ENCODE peak calls at places on chromosomes 11 and 22, in eight cellular contexts. H is psoas muscle, N is body of pancreas, R is A549, I is colonic mucosa, F is adrenal gland, X is brain microvascular endothelial cell, M is lower leg skin. W is an unnamed sample.

GRCh38 chr11:10488121-10488580 is 33.1 kb downstream of the AMPD3 start:
- DNase-seq in R (no peak), X (no peak), I (peak), M (peak), N (no peak), H (no peak), F (peak), W (no peak)

GRCh38 chr11:12846766-12847615 is 162.1 kb upstream of the RASSF10 start:
- DNase-seq in R (no peak), I (no peak), X (no peak), M (no peak), F (no peak), H (no peak), N (peak), W (no peak)

GRCh38 chr11:72686639-72687215 is 12.5 kb upstream of the PDE2A start:
- DNase-seq in R (no peak), N (no peak), X (no peak), M (no peak), I (no peak), H (no peak), F (no peak), W (no peak)

GRCh38 chr22:35172452-35172851 is 84.8 kb upstream of the HMGXB4 start:
- DNase-seq in N (no peak), R (no peak), X (no peak), I (no peak), M (peak), F (no peak), H (no peak), W (no peak)

GRCh38 chr11:11313426-11313825 is 39.6 kb downstream of the CSNK2A3 start:
- DNase-seq in R (peak), I (no peak), M (no peak), N (peak), F (peak), X (peak), H (peak), W (no peak)

GRCh38 chr22:20001082-20001638 is 15.5 kb downstream of the ARVCF start:
- DNase-seq in R (no peak), M (no peak), X (no peak), I (no peak), N (no peak), F (no peak), H (peak), W (no peak)

GRCh38 chr11:69499216-69499945 is 17.9 kb downstream of the LINC01488 start:
- DNase-seq in X (no peak), R (no peak), I (no peak), M (no peak), F (no peak), N (no peak), H (no peak), W (no peak)

GRCh38 chr11:118338637-118339061 is 3.9 kb downstream of the CD3D start:
- DNase-seq in I (peak), F (peak), R (no peak), N (peak), M (no peak), X (no peak), H (no peak), W (no peak)

GRCh38 chr11:130023204-130023603 is 20.6 kb upstream of the PRDM10 start:
- DNase-seq in M (no peak), N (no peak), R (no peak), I (no peak), X (peak), H (no peak), F (no peak), W (peak)

GRCh38 chr11:24171869-24172268 is 325.0 kb upstream of the LUZP2 start:
- DNase-seq in F (no peak), R (no peak), M (no peak), H (no peak), N (no peak), I (no peak), X (no peak), W (no peak)

GRCh38 chr11:34460335-34460734 is 21.6 kb downstream of the CAT start:
- DNase-seq in N (no peak), X (no peak), I (no peak), H (no peak), R (no peak), F (no peak), M (no peak), W (no peak)

GRCh38 chr11:70397983-70398833 is at the start of gene CTTN:
- DNase-seq in M (peak), H (peak), X (peak), N (peak), I (peak), R (peak), F (peak), W (peak)

GRCh38 chr11:69524291-69524882 is 42.9 kb downstream of the LINC01488 start:
- DNase-seq in F (no peak), I (no peak), N (no peak), X (no peak), H (no peak), R (no peak), M (no peak), W (no peak)

GRCh38 chr11:113874920-113875413 is 405 bp downstream of the USP28 start:
- DNase-seq in H (no peak), X (peak), F (peak), M (no peak), R (peak), I (peak), N (no peak), W (no peak)
- TF ChIP-seq CTCF in H (peak), X (no peak), F (no peak), M (no peak), R (no peak), I (no peak), N (no peak), W (peak)

DNA sequence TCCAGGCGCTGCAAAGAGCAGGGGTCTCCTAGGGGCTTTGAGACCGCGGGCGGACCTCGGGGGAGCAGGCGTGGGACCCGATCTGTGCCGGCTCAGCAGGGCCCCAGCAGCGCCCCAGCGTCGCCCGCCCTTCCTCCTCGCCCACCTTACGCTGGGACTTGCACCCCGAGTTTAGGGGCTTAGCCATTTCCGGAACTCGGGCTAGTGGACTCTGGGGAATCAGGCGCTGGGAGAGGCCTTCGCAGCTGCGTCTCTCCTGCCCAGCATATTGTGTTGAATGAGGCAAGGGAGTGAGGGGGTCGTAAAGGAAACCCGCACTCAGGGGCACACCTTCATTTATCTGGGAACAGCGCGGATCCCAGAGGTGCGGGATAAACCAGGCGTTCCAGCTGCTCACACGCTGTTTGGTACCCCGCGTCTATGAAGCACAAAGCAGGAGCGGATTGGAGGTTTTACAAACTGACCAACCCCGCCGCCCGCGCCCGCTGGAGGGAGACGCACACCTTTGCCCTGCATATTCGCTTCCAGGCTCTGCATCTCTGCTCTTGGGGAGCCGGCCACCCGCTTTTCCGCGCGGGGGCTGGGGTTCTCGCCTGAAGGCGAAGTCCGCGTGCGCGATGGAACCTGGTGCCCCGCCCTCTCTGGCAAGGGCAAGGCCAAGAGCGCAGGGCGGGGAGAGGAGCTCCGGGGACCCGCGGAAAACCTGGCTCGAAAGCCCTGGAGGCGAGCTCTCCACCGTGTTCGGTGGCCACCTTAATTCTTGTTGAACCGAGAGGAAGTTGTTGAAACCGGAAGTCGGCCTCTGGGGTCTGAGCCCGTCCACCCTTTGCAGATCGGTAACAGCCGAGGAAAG is 6.7 kb upstream of the ALX4 start:
- DNase-seq in X (no peak), N (no peak), F (no peak), M (no peak), H (no peak), I (no peak), R (no peak), W (no peak)
- H3K4me3 ChIP-seq in X (peak), N (no peak), F (no peak), M (no peak), H (peak), I (peak), R (peak), W (peak)

GRCh38 chr11:66823700-66824099 is 19.5 kb upstream of the RCE1 start:
- DNase-seq in R (no peak), M (no peak), N (no peak), X (no peak), F (no peak), H (no peak), I (no peak), W (no peak)
- TF ChIP-seq CTCF in R (no peak), M (no peak), N (no peak), X (no peak), F (no peak), H (no peak), I (no peak), W (no peak)

DNA sequence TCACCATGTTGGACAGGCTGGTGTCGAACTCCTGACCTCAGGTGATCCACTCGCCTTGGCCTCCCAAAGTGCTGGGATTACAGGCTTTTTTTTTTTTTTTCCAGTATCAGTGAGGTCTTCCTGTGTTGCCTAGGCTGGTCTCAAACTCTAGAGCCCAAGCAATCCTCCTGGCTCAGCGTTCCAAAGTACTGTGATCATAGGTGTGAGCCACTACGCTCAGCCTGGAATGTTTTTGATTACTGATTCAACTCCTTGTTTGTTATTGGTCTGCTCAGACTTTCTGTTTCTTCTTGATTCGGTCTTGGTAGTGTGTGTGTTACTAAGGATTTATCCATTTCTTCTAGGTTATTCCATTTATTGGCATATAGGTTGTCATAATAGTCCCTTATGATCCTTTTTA is 31.3 kb downstream of the NAGA start:
- DNase-seq in X (no peak), I (no peak), N (no peak), H (no peak), M (no peak), R (no peak), F (no peak), W (no peak)
- H3K4me3 ChIP-seq in X (no peak), I (no peak), N (no peak), H (no peak), M (no peak), R (no peak), F (no peak), W (no peak)

DNA sequence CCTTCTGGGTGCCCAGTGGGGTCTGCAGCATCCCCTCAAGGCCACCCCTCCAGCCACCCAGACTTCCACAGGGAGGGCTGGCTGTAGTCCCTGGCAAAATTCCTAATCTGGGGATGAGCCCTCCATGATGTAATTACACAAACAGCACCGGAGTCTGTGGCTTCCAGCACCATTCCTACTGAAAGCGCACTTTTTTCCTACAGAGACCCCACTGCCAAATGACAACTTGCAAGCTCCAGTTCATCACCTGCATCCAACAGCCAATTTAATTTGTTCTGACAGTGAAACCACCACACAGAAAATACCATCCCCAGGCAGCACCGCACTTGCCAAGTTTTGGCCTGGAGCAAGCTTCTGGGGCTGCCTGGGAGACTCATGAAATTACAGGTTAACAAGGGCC is 70.4 kb downstream of the TRMU start:
- DNase-seq in M (no peak), R (no peak), I (no peak), N (no peak), H (no peak), X (no peak), F (no peak), W (no peak)
- TF ChIP-seq CTCF in M (no peak), R (no peak), I (no peak), N (no peak), H (no peak), X (no peak), F (no peak), W (no peak)

DNA sequence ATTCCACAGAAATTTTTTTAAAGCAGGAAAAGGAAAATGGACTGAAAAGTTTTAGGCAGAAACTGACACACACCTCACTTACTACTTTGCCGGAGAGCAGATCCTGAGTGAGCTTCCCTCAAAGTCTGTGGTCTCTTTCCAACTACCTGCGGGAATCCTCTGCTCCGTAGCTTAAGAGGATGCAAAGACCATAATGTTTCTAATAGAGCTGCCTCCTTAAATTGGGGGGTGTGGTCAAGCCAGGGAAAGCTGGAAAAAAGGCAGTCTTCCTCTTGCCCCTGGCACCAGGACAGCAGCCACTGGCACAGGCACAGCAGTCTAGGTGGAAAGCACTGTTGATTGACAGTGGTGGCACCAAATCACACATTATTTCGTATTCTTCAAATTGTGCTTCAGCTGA is at the start of gene ETS1:
- DNase-seq in N (peak), M (no peak), R (peak), H (no peak), X (no peak), I (no peak), F (no peak), W (no peak)
- H3K4me3 ChIP-seq in N (no peak), M (no peak), R (peak), H (peak), X (peak), I (no peak), F (no peak), W (no peak)

GRCh38 chr11:102284008-102284407 is 33.3 kb upstream of the BIRC3 start:
- DNase-seq in M (no peak), H (no peak), F (no peak), R (no peak), X (no peak), I (no peak), N (no peak), W (no peak)

GRCh38 chr11:102280237-102280833 is 36.9 kb upstream of the BIRC3 start:
- DNase-seq in F (peak), M (no peak), N (no peak), R (no peak), X (no peak), H (no peak), I (peak), W (no peak)

GRCh38 chr11:102283088-102283487 is 34.2 kb upstream of the BIRC3 start:
- DNase-seq in I (no peak), F (no peak), M (no peak), R (no peak), N (no peak), X (no peak), H (no peak), W (no peak)

GRCh38 chr11:102276302-102277182 is 40.7 kb upstream of the BIRC3 start:
- DNase-seq in N (no peak), X (no peak), F (no peak), I (no peak), M (no peak), R (no peak), H (no peak), W (no peak)

GRCh38 chr11:102279641-102280170 is 37.6 kb upstream of the BIRC3 start:
- DNase-seq in M (no peak), H (no peak), I (peak), R (no peak), F (peak), X (peak), N (peak), W (no peak)
- TF ChIP-seq CTCF in M (no peak), H (no peak), I (no peak), R (no peak), F (peak), X (peak), N (no peak), W (peak)

GRCh38 chr22:41979423-41980250 is 10.4 kb downstream of the SEPTIN3 start:
- DNase-seq in N (no peak), H (no peak), M (no peak), F (no peak), R (no peak), I (no peak), X (no peak), W (no peak)
- H3K4me3 ChIP-seq in N (no peak), H (no peak), M (no peak), F (no peak), R (no peak), I (no peak), X (no peak), W (no peak)

GRCh38 chr11:132858203-132858602 is 674.1 kb downstream of the OPCML start:
- DNase-seq in I (no peak), X (peak), R (no peak), F (no peak), N (no peak), M (no peak), H (no peak), W (no peak)
- TF ChIP-seq CTCF in I (no peak), X (peak), R (no peak), F (no peak), N (no peak), M (no peak), H (no peak), W (peak)

W was measured in BJ.